ENCODE peak calls at places on chromosomes 12 and 14, in seven cellular contexts. U is H9; Y is effector memory CD4-positive, alpha-beta T cell; T is RWPE2; B is dorsolateral prefrontal cortex; V is CD8-positive, alpha-beta T cell; G is IMR-90. W is an unnamed sample.

GRCh38 chr12:30926243-30927209 is at the start of gene TSPAN11:
- DNase-seq in B (no peak), T (no peak), U (peak), Y (no peak), G (peak), V (no peak), W (no peak)

GRCh38 chr12:48894271-48894670 is 28.6 kb upstream of the RND1 start:
- DNase-seq in G (no peak), B (no peak), T (no peak), U (no peak), Y (no peak), V (no peak), W (no peak)

GRCh38 chr14:97107070-97107469 is 309.9 kb downstream of the VRK1 start:
- DNase-seq in B (no peak), Y (no peak), V (no peak), T (peak), U (no peak), G (no peak), W (no peak)

GRCh38 chr12:108234155-108234554 is 105.0 kb downstream of the CMKLR1 start:
- DNase-seq in V (no peak), B (no peak), U (no peak), Y (no peak), T (no peak), G (no peak), W (no peak)

GRCh38 chr12:52050116-52050770 is 999 bp upstream of the NR4A1 start:
- DNase-seq in G (peak), V (no peak), T (no peak), B (no peak), Y (no peak), U (peak), W (no peak)

GRCh38 chr12:56987551-56988053 is 18.7 kb downstream of the ZBTB39 start:
- DNase-seq in U (peak), Y (peak), G (peak), V (peak), B (peak), T (no peak), W (peak)

GRCh38 chr12:83893101-83893500 is 1019.5 kb downstream of the SLC6A15 start:
- DNase-seq in V (no peak), U (no peak), B (no peak), T (no peak), G (no peak), Y (no peak), W (no peak)

GRCh38 chr12:95624544-95624943 is 73.3 kb upstream of the USP44 start:
- DNase-seq in Y (no peak), U (no peak), G (peak), B (no peak), T (no peak), V (no peak), W (no peak)

GRCh38 chr14:99792551-99793212 is 531 bp upstream of the EML1 start:
- DNase-seq in B (no peak), V (no peak), Y (peak), U (no peak), T (no peak), G (peak), W (no peak)

GRCh38 chr12:132109741-132110140 is 34.4 kb downstream of the DDX51 start:
- DNase-seq in U (no peak), V (no peak), Y (no peak), T (no peak), G (peak), B (no peak), W (no peak)

GRCh38 chr14:96824283-96824682 is 27.1 kb downstream of the VRK1 start:
- DNase-seq in U (no peak), G (peak), V (no peak), Y (no peak), B (no peak), T (no peak), W (no peak)

GRCh38 chr14:55626131-55626530 is 46.1 kb downstream of the KTN1 start:
- DNase-seq in B (no peak), G (no peak), T (no peak), U (no peak), Y (no peak), V (no peak), W (no peak)
- H3K27ac ChIP-seq in B (no peak), G (no peak), T (no peak), U (no peak), Y (no peak), V (no peak), W (no peak)

GRCh38 chr12:27561535-27562350 is 37.7 kb downstream of the PPFIBP1 start:
- DNase-seq in U (no peak), G (no peak), Y (no peak), T (no peak), V (no peak), B (no peak), W (no peak)

GRCh38 chr12:27555928-27556778 is 32.1 kb downstream of the PPFIBP1 start:
- DNase-seq in B (no peak), U (no peak), T (no peak), Y (no peak), G (no peak), V (no peak), W (no peak)

GRCh38 chr12:27555316-27555715 is 31.3 kb downstream of the PPFIBP1 start:
- DNase-seq in B (no peak), U (no peak), G (no peak), T (no peak), V (no peak), Y (no peak), W (no peak)

GRCh38 chr12:27564612-27565213 is 40.7 kb downstream of the PPFIBP1 start:
- DNase-seq in B (no peak), G (no peak), T (no peak), Y (no peak), U (no peak), V (no peak), W (no peak)

GRCh38 chr12:27560126-27560525 is 36.1 kb downstream of the PPFIBP1 start:
- DNase-seq in T (no peak), V (no peak), Y (no peak), U (no peak), B (no peak), G (no peak), W (no peak)
- H3K27ac ChIP-seq in T (no peak), V (no peak), Y (no peak), U (no peak), B (peak), G (no peak), W (no peak)

GRCh38 chr14:22570132-22570949 is 18.7 kb downstream of the DAD1 start:
- DNase-seq in U (peak), V (peak), B (no peak), Y (peak), T (no peak), G (peak), W (no peak)
- H3K27ac ChIP-seq in U (peak), V (peak), B (peak), Y (peak), T (peak), G (no peak), W (peak)

DNA sequence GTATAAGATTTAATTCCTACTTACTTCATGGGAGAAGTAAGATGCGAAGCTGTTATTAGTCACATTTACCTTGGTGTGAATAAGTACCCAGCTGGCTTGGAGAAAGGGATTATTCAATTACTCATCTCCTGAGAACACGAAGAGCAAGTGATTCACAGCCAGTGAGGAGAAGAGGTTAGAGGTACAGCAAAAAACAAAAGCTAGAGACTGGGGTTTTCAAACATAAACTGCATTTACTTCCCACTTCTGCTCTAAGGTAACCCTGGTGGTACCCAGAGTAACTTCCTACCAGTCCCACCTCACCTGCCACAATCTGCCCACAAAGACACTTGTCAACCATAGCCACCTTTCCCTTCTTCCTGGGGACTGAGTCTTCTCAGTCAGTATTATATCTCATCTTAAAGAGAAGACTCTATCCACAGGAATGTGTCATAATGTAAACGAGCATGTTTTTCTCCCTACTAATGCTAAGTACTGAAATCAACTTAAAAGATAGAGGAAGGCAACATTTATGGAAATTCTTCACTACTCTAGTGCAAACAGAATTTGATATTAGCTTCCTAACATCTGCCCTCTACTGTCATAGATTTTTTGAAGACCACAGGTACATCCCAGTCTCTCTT is 6.0 kb upstream of the IL22 start:
- DNase-seq in V (no peak), G (peak), T (no peak), Y (no peak), B (no peak), U (no peak), W (no peak)
- H3K27ac ChIP-seq in V (no peak), G (peak), T (peak), Y (no peak), B (no peak), U (no peak), W (no peak)

GRCh38 chr14:69693145-69693544 is 73.8 kb upstream of the SRSF5 start:
- DNase-seq in G (no peak), Y (no peak), V (no peak), U (no peak), B (no peak), T (no peak), W (no peak)
- H3K27ac ChIP-seq in G (no peak), Y (no peak), V (no peak), U (no peak), B (peak), T (no peak), W (peak)

GRCh38 chr12:64178122-64178521 is 44.0 kb downstream of the KICS2 start:
- DNase-seq in T (no peak), V (no peak), U (no peak), G (peak), B (no peak), Y (no peak), W (no peak)

GRCh38 chr12:64180951-64181350 is 41.1 kb downstream of the KICS2 start:
- DNase-seq in G (peak), U (no peak), T (no peak), B (no peak), Y (no peak), V (no peak), W (no peak)

GRCh38 chr12:64177001-64177400 is 45.1 kb downstream of the KICS2 start:
- DNase-seq in Y (no peak), G (no peak), T (no peak), U (no peak), B (no peak), V (no peak), W (no peak)

GRCh38 chr12:64184216-64184615 is 37.9 kb downstream of the KICS2 start:
- DNase-seq in U (no peak), G (no peak), V (no peak), Y (no peak), T (no peak), B (no peak), W (no peak)

DNA sequence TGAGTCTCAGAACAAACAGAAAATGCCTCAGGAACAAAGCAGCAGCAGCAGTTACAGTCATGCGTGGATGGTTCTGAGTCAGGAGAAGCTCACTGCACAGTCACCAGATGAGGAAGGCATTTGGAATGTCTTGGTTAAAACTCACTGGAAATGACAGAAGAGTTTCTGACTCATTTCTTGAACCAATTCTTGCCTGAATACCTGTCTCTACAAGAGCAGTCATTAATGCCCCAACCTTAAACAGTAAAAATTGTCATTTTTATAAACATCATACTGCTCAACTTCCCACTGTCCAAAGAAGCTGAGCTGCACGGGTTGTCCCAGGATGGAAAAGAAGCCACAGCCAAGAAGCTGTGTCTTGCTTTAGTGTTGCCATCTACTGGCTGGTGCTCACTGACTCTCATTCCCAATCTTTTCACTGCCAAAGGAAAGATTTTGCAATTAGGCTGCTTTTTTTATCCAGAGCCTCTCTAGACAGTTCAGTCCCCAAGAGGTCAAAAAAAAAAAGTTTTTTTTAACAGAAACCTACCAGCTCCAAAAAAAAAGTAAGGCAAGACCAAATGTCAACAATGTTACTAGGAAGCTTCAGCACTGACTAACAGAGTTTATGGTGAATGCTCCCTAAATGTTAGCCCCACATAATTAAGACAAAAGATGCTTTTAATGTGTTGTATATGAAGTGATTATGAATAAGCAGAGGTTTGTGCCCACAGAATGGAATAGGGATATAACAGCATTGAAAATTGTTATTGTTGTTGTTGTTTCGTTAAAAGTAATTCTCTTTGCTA is 40.4 kb downstream of the KICS2 start:
- DNase-seq in U (peak), T (peak), B (peak), V (no peak), G (peak), Y (no peak), W (peak)
- H3K27ac ChIP-seq in U (no peak), T (peak), B (no peak), V (no peak), G (peak), Y (no peak), W (no peak)

GRCh38 chr12:26198742-26199141 is 3.4 kb downstream of the SSPN start:
- DNase-seq in T (no peak), U (no peak), G (peak), B (no peak), Y (no peak), V (no peak), W (no peak)

GRCh38 chr12:26195250-26195640 is at the start of gene SSPN:
- DNase-seq in V (no peak), G (peak), Y (no peak), T (no peak), U (peak), B (peak), W (peak)

GRCh38 chr12:26195641-26196423 is 459 bp downstream of the SSPN start:
- DNase-seq in V (no peak), T (no peak), B (peak), G (peak), U (peak), Y (no peak), W (peak)

GRCh38 chr12:26196424-26196722 is 1.0 kb downstream of the SSPN start:
- DNase-seq in B (no peak), T (no peak), Y (no peak), G (peak), U (no peak), V (no peak), W (no peak)

GRCh38 chr12:26197832-26198231 is 2.5 kb downstream of the SSPN start:
- DNase-seq in B (no peak), T (no peak), U (no peak), G (no peak), V (no peak), Y (no peak), W (no peak)
- H3K27ac ChIP-seq in B (peak), T (no peak), U (no peak), G (no peak), V (no peak), Y (no peak), W (peak)

GRCh38 chr14:98594156-98594555 is 677.8 kb downstream of the BCL11B start:
- DNase-seq in B (no peak), Y (no peak), T (no peak), G (no peak), V (no peak), U (no peak), W (no peak)
- H3K27ac ChIP-seq in B (peak), Y (no peak), T (no peak), G (no peak), V (no peak), U (no peak), W (peak)